ENCODE peak calls at places on chromosomes 13 and 19, in eight cellular contexts. One of them, this sample, is unnamed.

GRCh38 chr13:71618154-71618553 is 248.8 kb downstream of the DACH1 start:
- DNase-seq in BJ: no peak
- DNase-seq in stimulated activated CD4-positive, alpha-beta T cell treated with anti-CD3 and anti-CD28 coated beads, Interleukin-1b, Interleukin-23, amount 100 ng/mL, for 1 hour: no peak
- DNase-seq in HAP-1: no peak
- DNase-seq in NB4: no peak
- DNase-seq in H4: peak
- DNase-seq in prostate gland: no peak
- DNase-seq in activated T-helper 2 cell treated with anti-CD3 and anti-CD28 coated beads, Interferon-gamma antibody, Interleukin-2, Interleukin-4, amounts not matched to agents 10 μg/mL and 5 μg/mL and 100 μg/mL, durations not matched to agents 14 hours and 24 hours and 36 hours: no peak
- DNase-seq in this sample: no peak

GRCh38 chr19:13022111-13022858 is 27.0 kb downstream of the NFIX start:
- DNase-seq in BJ: no peak
- DNase-seq in stimulated activated CD4-positive, alpha-beta T cell treated with anti-CD3 and anti-CD28 coated beads, Interleukin-1b, Interleukin-23, amount 100 ng/mL, for 1 hour: no peak
- DNase-seq in HAP-1: no peak
- DNase-seq in NB4: no peak
- DNase-seq in H4: peak
- DNase-seq in prostate gland: no peak
- DNase-seq in activated T-helper 2 cell treated with anti-CD3 and anti-CD28 coated beads, Interferon-gamma antibody, Interleukin-2, Interleukin-4, amounts not matched to agents 10 μg/mL and 5 μg/mL and 100 μg/mL, durations not matched to agents 14 hours and 24 hours and 36 hours: no peak
- DNase-seq in this sample: no peak

GRCh38 chr13:99834246-99834645 is 137.3 kb downstream of the ZIC5 start:
- DNase-seq in BJ: no peak
- DNase-seq in stimulated activated CD4-positive, alpha-beta T cell treated with anti-CD3 and anti-CD28 coated beads, Interleukin-1b, Interleukin-23, amount 100 ng/mL, for 1 hour: no peak
- DNase-seq in HAP-1: no peak
- DNase-seq in NB4: no peak
- DNase-seq in H4: no peak
- DNase-seq in prostate gland: no peak
- DNase-seq in activated T-helper 2 cell treated with anti-CD3 and anti-CD28 coated beads, Interferon-gamma antibody, Interleukin-2, Interleukin-4, amounts not matched to agents 10 μg/mL and 5 μg/mL and 100 μg/mL, durations not matched to agents 14 hours and 24 hours and 36 hours: no peak
- DNase-seq in this sample: no peak

GRCh38 chr19:3440082-3440481 is 40.2 kb downstream of the SMIM24 start:
- DNase-seq in BJ: no peak
- DNase-seq in stimulated activated CD4-positive, alpha-beta T cell treated with anti-CD3 and anti-CD28 coated beads, Interleukin-1b, Interleukin-23, amount 100 ng/mL, for 1 hour: peak
- DNase-seq in HAP-1: no peak
- DNase-seq in NB4: peak
- DNase-seq in H4: no peak
- DNase-seq in prostate gland: no peak
- DNase-seq in activated T-helper 2 cell treated with anti-CD3 and anti-CD28 coated beads, Interferon-gamma antibody, Interleukin-2, Interleukin-4, amounts not matched to agents 10 μg/mL and 5 μg/mL and 100 μg/mL, durations not matched to agents 14 hours and 24 hours and 36 hours: peak
- DNase-seq in this sample: peak

GRCh38 chr19:6890421-6890913 is 3.1 kb downstream of the ADGRE1 start:
- DNase-seq in BJ: no peak
- DNase-seq in stimulated activated CD4-positive, alpha-beta T cell treated with anti-CD3 and anti-CD28 coated beads, Interleukin-1b, Interleukin-23, amount 100 ng/mL, for 1 hour: no peak
- DNase-seq in HAP-1: no peak
- DNase-seq in NB4: no peak
- DNase-seq in H4: no peak
- DNase-seq in prostate gland: no peak
- DNase-seq in activated T-helper 2 cell treated with anti-CD3 and anti-CD28 coated beads, Interferon-gamma antibody, Interleukin-2, Interleukin-4, amounts not matched to agents 10 μg/mL and 5 μg/mL and 100 μg/mL, durations not matched to agents 14 hours and 24 hours and 36 hours: no peak
- DNase-seq in this sample: no peak

GRCh38 chr19:12995596-12996541 is 594 bp downstream of the NFIX start:
- DNase-seq in BJ: no peak
- DNase-seq in stimulated activated CD4-positive, alpha-beta T cell treated with anti-CD3 and anti-CD28 coated beads, Interleukin-1b, Interleukin-23, amount 100 ng/mL, for 1 hour: no peak
- DNase-seq in HAP-1: no peak
- DNase-seq in NB4: peak
- DNase-seq in H4: no peak
- DNase-seq in prostate gland: no peak
- DNase-seq in activated T-helper 2 cell treated with anti-CD3 and anti-CD28 coated beads, Interferon-gamma antibody, Interleukin-2, Interleukin-4, amounts not matched to agents 10 μg/mL and 5 μg/mL and 100 μg/mL, durations not matched to agents 14 hours and 24 hours and 36 hours: no peak
- DNase-seq in this sample: no peak

GRCh38 chr13:42041684-42042035 is 6.8 kb upstream of the DGKH start:
- DNase-seq in BJ: no peak
- DNase-seq in stimulated activated CD4-positive, alpha-beta T cell treated with anti-CD3 and anti-CD28 coated beads, Interleukin-1b, Interleukin-23, amount 100 ng/mL, for 1 hour: no peak
- DNase-seq in HAP-1: peak
- DNase-seq in NB4: peak
- DNase-seq in H4: peak
- DNase-seq in prostate gland: peak
- DNase-seq in activated T-helper 2 cell treated with anti-CD3 and anti-CD28 coated beads, Interferon-gamma antibody, Interleukin-2, Interleukin-4, amounts not matched to agents 10 μg/mL and 5 μg/mL and 100 μg/mL, durations not matched to agents 14 hours and 24 hours and 36 hours: no peak
- DNase-seq in this sample: peak

GRCh38 chr13:27424246-27425150 is at the start of gene GTF3A:
- DNase-seq in BJ: peak
- DNase-seq in stimulated activated CD4-positive, alpha-beta T cell treated with anti-CD3 and anti-CD28 coated beads, Interleukin-1b, Interleukin-23, amount 100 ng/mL, for 1 hour: peak
- DNase-seq in HAP-1: peak
- DNase-seq in NB4: peak
- DNase-seq in H4: peak
- DNase-seq in prostate gland: peak
- DNase-seq in activated T-helper 2 cell treated with anti-CD3 and anti-CD28 coated beads, Interferon-gamma antibody, Interleukin-2, Interleukin-4, amounts not matched to agents 10 μg/mL and 5 μg/mL and 100 μg/mL, durations not matched to agents 14 hours and 24 hours and 36 hours: peak
- DNase-seq in this sample: peak

GRCh38 chr13:86946734-86947133 is 724.4 kb upstream of the SLITRK5 start:
- DNase-seq in BJ: no peak
- DNase-seq in stimulated activated CD4-positive, alpha-beta T cell treated with anti-CD3 and anti-CD28 coated beads, Interleukin-1b, Interleukin-23, amount 100 ng/mL, for 1 hour: no peak
- DNase-seq in HAP-1: no peak
- DNase-seq in NB4: no peak
- DNase-seq in H4: peak
- DNase-seq in prostate gland: no peak
- DNase-seq in activated T-helper 2 cell treated with anti-CD3 and anti-CD28 coated beads, Interferon-gamma antibody, Interleukin-2, Interleukin-4, amounts not matched to agents 10 μg/mL and 5 μg/mL and 100 μg/mL, durations not matched to agents 14 hours and 24 hours and 36 hours: no peak
- DNase-seq in this sample: no peak

GRCh38 chr13:36543671-36544070 is 111.4 kb downstream of the CCNA1 start:
- DNase-seq in BJ: no peak
- DNase-seq in stimulated activated CD4-positive, alpha-beta T cell treated with anti-CD3 and anti-CD28 coated beads, Interleukin-1b, Interleukin-23, amount 100 ng/mL, for 1 hour: no peak
- DNase-seq in HAP-1: no peak
- DNase-seq in NB4: no peak
- DNase-seq in H4: no peak
- DNase-seq in prostate gland: no peak
- DNase-seq in activated T-helper 2 cell treated with anti-CD3 and anti-CD28 coated beads, Interferon-gamma antibody, Interleukin-2, Interleukin-4, amounts not matched to agents 10 μg/mL and 5 μg/mL and 100 μg/mL, durations not matched to agents 14 hours and 24 hours and 36 hours: no peak
- DNase-seq in this sample: no peak

GRCh38 chr19:18397242-18398202 is at the start of gene LRRC25:
- DNase-seq in BJ: no peak
- DNase-seq in stimulated activated CD4-positive, alpha-beta T cell treated with anti-CD3 and anti-CD28 coated beads, Interleukin-1b, Interleukin-23, amount 100 ng/mL, for 1 hour: no peak
- DNase-seq in HAP-1: no peak
- DNase-seq in NB4: peak
- DNase-seq in H4: no peak
- DNase-seq in prostate gland: no peak
- DNase-seq in activated T-helper 2 cell treated with anti-CD3 and anti-CD28 coated beads, Interferon-gamma antibody, Interleukin-2, Interleukin-4, amounts not matched to agents 10 μg/mL and 5 μg/mL and 100 μg/mL, durations not matched to agents 14 hours and 24 hours and 36 hours: no peak
- DNase-seq in this sample: no peak

GRCh38 chr19:44573647-44574046 is 39.7 kb upstream of the IGSF23 start:
- DNase-seq in BJ: no peak
- DNase-seq in stimulated activated CD4-positive, alpha-beta T cell treated with anti-CD3 and anti-CD28 coated beads, Interleukin-1b, Interleukin-23, amount 100 ng/mL, for 1 hour: no peak
- DNase-seq in HAP-1: no peak
- DNase-seq in NB4: no peak
- DNase-seq in H4: no peak
- DNase-seq in prostate gland: no peak
- DNase-seq in activated T-helper 2 cell treated with anti-CD3 and anti-CD28 coated beads, Interferon-gamma antibody, Interleukin-2, Interleukin-4, amounts not matched to agents 10 μg/mL and 5 μg/mL and 100 μg/mL, durations not matched to agents 14 hours and 24 hours and 36 hours: no peak
- DNase-seq in this sample: no peak

GRCh38 chr19:48861313-48861712 is 7.1 kb downstream of the PLEKHA4 start:
- DNase-seq in BJ: no peak
- DNase-seq in stimulated activated CD4-positive, alpha-beta T cell treated with anti-CD3 and anti-CD28 coated beads, Interleukin-1b, Interleukin-23, amount 100 ng/mL, for 1 hour: no peak
- DNase-seq in HAP-1: no peak
- DNase-seq in NB4: no peak
- DNase-seq in H4: no peak
- DNase-seq in prostate gland: no peak
- DNase-seq in activated T-helper 2 cell treated with anti-CD3 and anti-CD28 coated beads, Interferon-gamma antibody, Interleukin-2, Interleukin-4, amounts not matched to agents 10 μg/mL and 5 μg/mL and 100 μg/mL, durations not matched to agents 14 hours and 24 hours and 36 hours: no peak
- DNase-seq in this sample: no peak

GRCh38 chr13:114264886-114265611 is 16.4 kb upstream of the UPF3A start:
- DNase-seq in BJ: no peak
- DNase-seq in stimulated activated CD4-positive, alpha-beta T cell treated with anti-CD3 and anti-CD28 coated beads, Interleukin-1b, Interleukin-23, amount 100 ng/mL, for 1 hour: no peak
- DNase-seq in HAP-1: peak
- DNase-seq in NB4: no peak
- DNase-seq in H4: no peak
- DNase-seq in prostate gland: no peak
- DNase-seq in activated T-helper 2 cell treated with anti-CD3 and anti-CD28 coated beads, Interferon-gamma antibody, Interleukin-2, Interleukin-4, amounts not matched to agents 10 μg/mL and 5 μg/mL and 100 μg/mL, durations not matched to agents 14 hours and 24 hours and 36 hours: no peak
- DNase-seq in this sample: no peak

GRCh38 chr19:3760871-3761361 is 576 bp downstream of the APBA3 start:
- DNase-seq in BJ: no peak
- DNase-seq in stimulated activated CD4-positive, alpha-beta T cell treated with anti-CD3 and anti-CD28 coated beads, Interleukin-1b, Interleukin-23, amount 100 ng/mL, for 1 hour: no peak
- DNase-seq in HAP-1: no peak
- DNase-seq in NB4: no peak
- DNase-seq in H4: no peak
- DNase-seq in prostate gland: no peak
- DNase-seq in activated T-helper 2 cell treated with anti-CD3 and anti-CD28 coated beads, Interferon-gamma antibody, Interleukin-2, Interleukin-4, amounts not matched to agents 10 μg/mL and 5 μg/mL and 100 μg/mL, durations not matched to agents 14 hours and 24 hours and 36 hours: no peak
- DNase-seq in this sample: no peak

GRCh38 chr19:28764066-28764465 is 448.9 kb downstream of the UQCRFS1 start:
- DNase-seq in BJ: no peak
- DNase-seq in stimulated activated CD4-positive, alpha-beta T cell treated with anti-CD3 and anti-CD28 coated beads, Interleukin-1b, Interleukin-23, amount 100 ng/mL, for 1 hour: no peak
- DNase-seq in HAP-1: no peak
- DNase-seq in NB4: no peak
- DNase-seq in H4: no peak
- DNase-seq in prostate gland: no peak
- DNase-seq in activated T-helper 2 cell treated with anti-CD3 and anti-CD28 coated beads, Interferon-gamma antibody, Interleukin-2, Interleukin-4, amounts not matched to agents 10 μg/mL and 5 μg/mL and 100 μg/mL, durations not matched to agents 14 hours and 24 hours and 36 hours: no peak
- DNase-seq in this sample: no peak

GRCh38 chr13:86569119-86569518 is 769.9 kb upstream of the SLITRK6 start:
- DNase-seq in BJ: no peak
- DNase-seq in stimulated activated CD4-positive, alpha-beta T cell treated with anti-CD3 and anti-CD28 coated beads, Interleukin-1b, Interleukin-23, amount 100 ng/mL, for 1 hour: no peak
- DNase-seq in HAP-1: no peak
- DNase-seq in NB4: no peak
- DNase-seq in H4: no peak
- DNase-seq in prostate gland: no peak
- DNase-seq in activated T-helper 2 cell treated with anti-CD3 and anti-CD28 coated beads, Interferon-gamma antibody, Interleukin-2, Interleukin-4, amounts not matched to agents 10 μg/mL and 5 μg/mL and 100 μg/mL, durations not matched to agents 14 hours and 24 hours and 36 hours: no peak
- DNase-seq in this sample: no peak

GRCh38 chr19:18863843-18864362 is 32.1 kb downstream of the CERS1 start:
- DNase-seq in BJ: no peak
- DNase-seq in stimulated activated CD4-positive, alpha-beta T cell treated with anti-CD3 and anti-CD28 coated beads, Interleukin-1b, Interleukin-23, amount 100 ng/mL, for 1 hour: no peak
- DNase-seq in HAP-1: no peak
- DNase-seq in NB4: no peak
- DNase-seq in H4: no peak
- DNase-seq in prostate gland: no peak
- DNase-seq in activated T-helper 2 cell treated with anti-CD3 and anti-CD28 coated beads, Interferon-gamma antibody, Interleukin-2, Interleukin-4, amounts not matched to agents 10 μg/mL and 5 μg/mL and 100 μg/mL, durations not matched to agents 14 hours and 24 hours and 36 hours: no peak
- DNase-seq in this sample: no peak

GRCh38 chr19:1725100-1726064 is 27.9 kb upstream of the ONECUT3 start:
- DNase-seq in BJ: no peak
- DNase-seq in stimulated activated CD4-positive, alpha-beta T cell treated with anti-CD3 and anti-CD28 coated beads, Interleukin-1b, Interleukin-23, amount 100 ng/mL, for 1 hour: no peak
- DNase-seq in HAP-1: peak
- DNase-seq in NB4: no peak
- DNase-seq in H4: no peak
- DNase-seq in prostate gland: no peak
- DNase-seq in activated T-helper 2 cell treated with anti-CD3 and anti-CD28 coated beads, Interferon-gamma antibody, Interleukin-2, Interleukin-4, amounts not matched to agents 10 μg/mL and 5 μg/mL and 100 μg/mL, durations not matched to agents 14 hours and 24 hours and 36 hours: peak
- DNase-seq in this sample: peak

GRCh38 chr19:46384396-46384795 is 29.0 kb downstream of the CCDC8 start:
- DNase-seq in BJ: no peak
- DNase-seq in stimulated activated CD4-positive, alpha-beta T cell treated with anti-CD3 and anti-CD28 coated beads, Interleukin-1b, Interleukin-23, amount 100 ng/mL, for 1 hour: no peak
- DNase-seq in HAP-1: no peak
- DNase-seq in NB4: no peak
- DNase-seq in H4: no peak
- DNase-seq in prostate gland: no peak
- DNase-seq in activated T-helper 2 cell treated with anti-CD3 and anti-CD28 coated beads, Interferon-gamma antibody, Interleukin-2, Interleukin-4, amounts not matched to agents 10 μg/mL and 5 μg/mL and 100 μg/mL, durations not matched to agents 14 hours and 24 hours and 36 hours: no peak
- DNase-seq in this sample: no peak

GRCh38 chr13:43629691-43630480 is 156.9 kb downstream of the ENOX1 start:
- DNase-seq in BJ: no peak
- DNase-seq in stimulated activated CD4-positive, alpha-beta T cell treated with anti-CD3 and anti-CD28 coated beads, Interleukin-1b, Interleukin-23, amount 100 ng/mL, for 1 hour: no peak
- DNase-seq in HAP-1: no peak
- DNase-seq in NB4: peak
- DNase-seq in H4: no peak
- DNase-seq in prostate gland: no peak
- DNase-seq in activated T-helper 2 cell treated with anti-CD3 and anti-CD28 coated beads, Interferon-gamma antibody, Interleukin-2, Interleukin-4, amounts not matched to agents 10 μg/mL and 5 μg/mL and 100 μg/mL, durations not matched to agents 14 hours and 24 hours and 36 hours: no peak
- DNase-seq in this sample: no peak

GRCh38 chr19:41189425-41190065 is 3.5 kb upstream of the CYP2S1 start:
- DNase-seq in BJ: no peak
- DNase-seq in stimulated activated CD4-positive, alpha-beta T cell treated with anti-CD3 and anti-CD28 coated beads, Interleukin-1b, Interleukin-23, amount 100 ng/mL, for 1 hour: no peak
- DNase-seq in HAP-1: peak
- DNase-seq in NB4: no peak
- DNase-seq in H4: no peak
- DNase-seq in prostate gland: no peak
- DNase-seq in activated T-helper 2 cell treated with anti-CD3 and anti-CD28 coated beads, Interferon-gamma antibody, Interleukin-2, Interleukin-4, amounts not matched to agents 10 μg/mL and 5 μg/mL and 100 μg/mL, durations not matched to agents 14 hours and 24 hours and 36 hours: no peak
- DNase-seq in this sample: no peak